ENCODE peak calls at places on chromosomes 6 and 20, in nine cellular contexts. S, R, P, C, I, J, Q, E and U are unnamed samples.
A peak's percentile ranks its signal among the peaks of the same experiment; 100 is the strongest.

GRCh38 chr20:3222635-3223600 is 13.6 kb downstream of the ITPA start:
- DNase-seq in S (no peak), R (peak; percentile 98), P (no peak), C (no peak), I (peak; percentile 71), J (no peak), Q (no peak), E (no peak), U (no peak)

GRCh38 chr20:53159144-53159543 is 187.0 kb downstream of the TSHZ2 start:
- DNase-seq in S (no peak), R (no peak), P (no peak), C (no peak), I (no peak), J (no peak), Q (no peak), E (no peak), U (no peak)

GRCh38 chr6:111592726-111593515 is 12.8 kb downstream of the TRAF3IP2 start:
- DNase-seq in S (no peak), R (no peak), P (peak; percentile 53), C (no peak), I (no peak), J (no peak), Q (no peak), E (no peak), U (no peak)

GRCh38 chr20:25066386-25066785 is 8.4 kb upstream of the ACSS1 start:
- DNase-seq in S (no peak), R (peak; percentile 38), P (no peak), C (no peak), I (no peak), J (no peak), Q (no peak), E (no peak), U (no peak)

GRCh38 chr20:40654876-40655275 is 34.2 kb downstream of the MAFB start:
- DNase-seq in S (no peak), R (no peak), P (no peak), C (no peak), I (no peak), J (no peak), Q (no peak), E (peak; percentile 54), U (no peak)

GRCh38 chr6:108768792-108769524 is 79.3 kb upstream of the ARMC2 start:
- DNase-seq in S (no peak), R (no peak), P (no peak), C (no peak), I (no peak), J (no peak), Q (no peak), E (no peak), U (peak; percentile 78)

GRCh38 chr6:155107432-155108069 is 112.4 kb downstream of the TIAM2 start:
- DNase-seq in S (no peak), R (no peak), P (no peak), C (no peak), I (no peak), J (no peak), Q (no peak), E (no peak), U (no peak)

GRCh38 chr6:170293881-170294755 is 3.2 kb upstream of the DLL1 start:
- DNase-seq in S (no peak), R (no peak), P (no peak), C (peak; percentile 27), I (no peak), J (no peak), Q (no peak), E (no peak), U (no peak)

GRCh38 chr6:46927066-46927465 is 5.3 kb upstream of the ADGRF5 start:
- DNase-seq in S (no peak), R (no peak), P (peak; percentile 5), C (no peak), I (no peak), J (no peak), Q (no peak), E (peak; percentile 28), U (no peak)

GRCh38 chr20:44909872-44910689 is at the start of gene PABPC1L:
- DNase-seq in S (no peak), R (peak; percentile 69), P (peak; percentile 64), C (peak; percentile 72), I (peak; percentile 86), J (peak; percentile 82), Q (peak; percentile 89), E (peak; percentile 85), U (no peak)

GRCh38 chr20:59411191-59411988 is 111.0 kb downstream of the EDN3 start:
- DNase-seq in S (no peak), R (no peak), P (no peak), C (peak; percentile 33), I (no peak), J (no peak), Q (no peak), E (no peak), U (no peak)

GRCh38 chr6:137851669-137852068 is 15.4 kb upstream of the TNFAIP3 start:
- DNase-seq in S (no peak), R (no peak), P (no peak), C (no peak), I (no peak), J (no peak), Q (no peak), E (no peak), U (no peak)

GRCh38 chr6:88982720-88983119 is 19.3 kb upstream of the RNGTT start:
- DNase-seq in S (no peak), R (peak; percentile 68), P (peak; percentile 84), C (peak; percentile 84), I (peak; percentile 45), J (peak; percentile 22), Q (no peak), E (peak; percentile 95), U (no peak)

GRCh38 chr6:117504478-117505144 is 22.1 kb downstream of the DCBLD1 start:
- DNase-seq in S (no peak), R (no peak), P (no peak), C (no peak), I (no peak), J (no peak), Q (no peak), E (no peak), U (no peak)

GRCh38 chr6:24004659-24005058 is 121.4 kb upstream of the NRSN1 start:
- DNase-seq in S (no peak), R (no peak), P (no peak), C (no peak), I (no peak), J (no peak), Q (no peak), E (no peak), U (no peak)

GRCh38 chr6:20266851-20267608 is 54.8 kb upstream of the MBOAT1 start:
- DNase-seq in S (no peak), R (no peak), P (peak; percentile 27), C (no peak), I (no peak), J (peak; percentile 39), Q (no peak), E (no peak), U (no peak)

GRCh38 chr6:5082487-5083306 is 2.4 kb upstream of the PPP1R3G start:
- DNase-seq in S (no peak), R (no peak), P (peak; percentile 85), C (no peak), I (no peak), J (no peak), Q (no peak), E (peak; percentile 94), U (no peak)

GRCh38 chr6:119148102-119148824 is 69.8 kb upstream of the FAM184A start:
- DNase-seq in S (no peak), R (peak; percentile 61), P (peak; percentile 79), C (no peak), I (peak; percentile 67), J (no peak), Q (no peak), E (peak; percentile 91), U (peak; percentile 39)

GRCh38 chr6:168300975-168301647 is 18.5 kb downstream of the DACT2 start:
- DNase-seq in S (no peak), R (no peak), P (no peak), C (no peak), I (no peak), J (no peak), Q (no peak), E (no peak), U (no peak)

GRCh38 chr20:62689861-62690644 is 18.6 kb upstream of the NTSR1 start:
- DNase-seq in S (no peak), R (no peak), P (no peak), C (no peak), I (no peak), J (no peak), Q (no peak), E (no peak), U (no peak)

GRCh38 chr6:35587167-35587566 is 74.5 kb upstream of the TULP1 start:
- DNase-seq in S (no peak), R (no peak), P (no peak), C (no peak), I (no peak), J (no peak), Q (no peak), E (peak; percentile 19), U (no peak)

GRCh38 chr20:33262658-33263065 is 20.4 kb upstream of the BPIFB1 start:
- DNase-seq in S (no peak), R (peak; percentile 38), P (peak; percentile 66), C (no peak), I (peak; percentile 74), J (no peak), Q (no peak), E (peak; percentile 80), U (no peak)

GRCh38 chr20:19254956-19255355 is 42.5 kb downstream of the SLC24A3 start:
- DNase-seq in S (no peak), R (no peak), P (no peak), C (no peak), I (no peak), J (no peak), Q (no peak), E (no peak), U (no peak)

GRCh38 chr6:10030942-10031537 is 383.8 kb downstream of the TFAP2A start:
- DNase-seq in S (no peak), R (peak; percentile 21), P (no peak), C (no peak), I (peak; percentile 23), J (no peak), Q (no peak), E (no peak), U (no peak)